ENCODE peak calls at places on chromosomes 7 and 10, in five cellular contexts. One of them, this sample, is unnamed.

GRCh38 chr7:28433604-28434254 is 21.4 kb downstream of the CREB5 start:
- DNase-seq in PC-3: peak
- DNase-seq in astrocyte: peak
- DNase-seq in Karpas-422: no peak
- DNase-seq in A549: no peak
- DNase-seq in this sample: no peak

GRCh38 chr7:88105231-88105630 is 114.6 kb downstream of the SRI start:
- DNase-seq in PC-3: no peak
- DNase-seq in Karpas-422: no peak
- DNase-seq in A549: no peak
- DNase-seq in astrocyte: no peak
- DNase-seq in this sample: no peak

GRCh38 chr7:142796501-142797341 is 26.0 kb downstream of the PRSS2 start:
- DNase-seq in Karpas-422: no peak
- DNase-seq in astrocyte: no peak
- DNase-seq in PC-3: peak
- DNase-seq in A549: no peak
- DNase-seq in this sample: no peak

GRCh38 chr10:100482181-100482833 is 19.5 kb downstream of the WNT8B start:
- DNase-seq in PC-3: peak
- DNase-seq in A549: peak
- DNase-seq in astrocyte: peak
- DNase-seq in Karpas-422: peak
- DNase-seq in this sample: peak

GRCh38 chr7:29340691-29341090 is 146.1 kb downstream of the CHN2 start:
- DNase-seq in Karpas-422: no peak
- DNase-seq in PC-3: no peak
- DNase-seq in A549: no peak
- DNase-seq in astrocyte: no peak
- DNase-seq in this sample: no peak

GRCh38 chr7:44581426-44581906 is 565 bp downstream of the TMED4 start:
- DNase-seq in PC-3: no peak
- DNase-seq in astrocyte: no peak
- DNase-seq in Karpas-422: peak
- DNase-seq in A549: no peak
- DNase-seq in this sample: peak

GRCh38 chr10:8962249-8962648 is 907.8 kb downstream of the GATA3 start:
- DNase-seq in astrocyte: no peak
- DNase-seq in A549: no peak
- DNase-seq in Karpas-422: no peak
- DNase-seq in PC-3: no peak
- DNase-seq in this sample: peak

GRCh38 chr10:52526251-52526823 is 212.3 kb downstream of the DKK1 start:
- DNase-seq in A549: no peak
- DNase-seq in PC-3: peak
- DNase-seq in astrocyte: peak
- DNase-seq in Karpas-422: no peak
- DNase-seq in this sample: peak

GRCh38 chr7:2815523-2816240 is 28.4 kb downstream of the GNA12 start:
- DNase-seq in Karpas-422: no peak
- DNase-seq in astrocyte: no peak
- DNase-seq in PC-3: no peak
- DNase-seq in A549: no peak
- DNase-seq in this sample: no peak

GRCh38 chr7:31782411-31782991 is 95.5 kb downstream of the PPP1R17 start:
- DNase-seq in astrocyte: peak
- DNase-seq in Karpas-422: peak
- DNase-seq in PC-3: peak
- DNase-seq in A549: peak
- DNase-seq in this sample: peak

GRCh38 chr7:22117222-22117621 is 171.5 kb upstream of the CDCA7L start:
- DNase-seq in astrocyte: no peak
- DNase-seq in PC-3: no peak
- DNase-seq in Karpas-422: no peak
- DNase-seq in A549: no peak
- DNase-seq in this sample: no peak

GRCh38 chr10:68900427-68901105 is 549 bp upstream of the DDX50 start:
- DNase-seq in A549: peak
- DNase-seq in Karpas-422: no peak
- DNase-seq in PC-3: no peak
- DNase-seq in astrocyte: peak
- DNase-seq in this sample: no peak

GRCh38 chr7:5598261-5598761 is 174.7 kb upstream of the TNRC18 start:
- DNase-seq in Karpas-422: no peak
- DNase-seq in astrocyte: peak
- DNase-seq in PC-3: no peak
- DNase-seq in A549: no peak
- DNase-seq in this sample: no peak

GRCh38 chr7:22189741-22190140 is 167.2 kb downstream of the RAPGEF5 start:
- DNase-seq in A549: no peak
- DNase-seq in astrocyte: no peak
- DNase-seq in Karpas-422: no peak
- DNase-seq in PC-3: no peak
- DNase-seq in this sample: no peak

GRCh38 chr10:17831326-17831725 is 22.2 kb downstream of the MRC1 start:
- DNase-seq in Karpas-422: peak
- DNase-seq in A549: no peak
- DNase-seq in astrocyte: no peak
- DNase-seq in PC-3: no peak
- DNase-seq in this sample: no peak

GRCh38 chr7:113715981-113716870 is 202.6 kb downstream of the PPP1R3A start:
- DNase-seq in A549: no peak
- DNase-seq in Karpas-422: no peak
- DNase-seq in PC-3: no peak
- DNase-seq in astrocyte: no peak
- DNase-seq in this sample: no peak

GRCh38 chr7:27147211-27148030 is at the start of gene HOXA6:
- DNase-seq in astrocyte: no peak
- DNase-seq in PC-3: peak
- DNase-seq in Karpas-422: no peak
- DNase-seq in A549: no peak
- DNase-seq in this sample: peak

GRCh38 chr7:29113384-29114102 is 32.8 kb downstream of the CPVL start:
- DNase-seq in A549: peak
- DNase-seq in PC-3: peak
- DNase-seq in astrocyte: peak
- DNase-seq in Karpas-422: peak
- DNase-seq in this sample: peak

GRCh38 chr7:152872061-152872744 is 112.7 kb downstream of the ACTR3B start:
- DNase-seq in astrocyte: no peak
- DNase-seq in Karpas-422: no peak
- DNase-seq in A549: no peak
- DNase-seq in PC-3: no peak
- DNase-seq in this sample: no peak

GRCh38 chr7:149869867-149870266 is 3.9 kb upstream of the ATP6V0E2 start:
- DNase-seq in PC-3: no peak
- DNase-seq in A549: no peak
- DNase-seq in Karpas-422: no peak
- DNase-seq in astrocyte: no peak
- DNase-seq in this sample: no peak

DNA sequence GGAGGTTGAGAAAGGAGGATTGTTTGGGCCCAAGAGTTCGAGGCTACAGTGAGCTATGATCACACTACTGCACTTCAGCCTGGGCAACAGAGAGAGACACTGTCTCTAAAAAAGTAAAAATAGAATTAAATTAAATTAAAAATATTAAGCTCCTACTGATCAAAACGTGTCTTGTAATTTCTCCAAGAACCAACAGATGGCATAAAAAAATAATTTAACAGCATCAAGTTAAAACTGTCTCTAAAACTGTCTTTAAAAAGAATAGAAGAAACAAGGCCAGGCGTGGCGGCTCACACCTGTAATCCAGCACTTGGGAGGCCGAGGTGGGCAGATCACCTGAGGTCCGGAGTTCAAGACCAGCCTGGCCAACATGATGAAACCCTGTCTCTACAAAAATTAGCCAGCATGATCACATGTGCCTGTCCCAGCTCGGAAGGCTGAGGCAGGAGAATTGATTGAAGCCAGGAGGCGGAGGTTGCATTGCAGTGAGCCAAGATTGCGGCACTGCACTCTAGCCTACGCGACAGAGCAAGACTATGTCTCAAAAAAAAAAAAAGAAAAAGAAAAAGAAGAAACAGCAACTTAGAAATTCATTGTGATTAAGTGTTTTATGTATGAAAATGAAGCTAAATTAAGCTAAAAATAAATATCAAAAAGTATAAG is 24.5 kb downstream of the MTPAP start:
- DNase-seq in PC-3: no peak
- DNase-seq in astrocyte: no peak
- DNase-seq in A549: no peak
- DNase-seq in Karpas-422: no peak
- DNase-seq in this sample: no peak
- H3K4me2 ChIP-seq in PC-3: no peak
- H3K4me2 ChIP-seq in astrocyte: no peak
- H3K4me2 ChIP-seq in A549: no peak
- H3K4me2 ChIP-seq in Karpas-422: no peak
- H3K4me2 ChIP-seq in this sample: no peak

GRCh38 chr7:117020605-117021002 is 67.3 kb downstream of the ST7 start:
- DNase-seq in A549: no peak
- DNase-seq in Karpas-422: no peak
- DNase-seq in astrocyte: no peak
- DNase-seq in PC-3: no peak
- DNase-seq in this sample: peak
- H3K4me2 ChIP-seq in A549: peak
- H3K4me2 ChIP-seq in Karpas-422: no peak
- H3K4me2 ChIP-seq in astrocyte: peak
- H3K4me2 ChIP-seq in PC-3: peak
- H3K4me2 ChIP-seq in this sample: peak

GRCh38 chr7:135499818-135500217 is 10.1 kb downstream of the CNOT4 start:
- DNase-seq in Karpas-422: peak
- DNase-seq in A549: no peak
- DNase-seq in astrocyte: no peak
- DNase-seq in PC-3: no peak
- DNase-seq in this sample: no peak
- H3K4me2 ChIP-seq in Karpas-422: peak
- H3K4me2 ChIP-seq in A549: no peak
- H3K4me2 ChIP-seq in astrocyte: no peak
- H3K4me2 ChIP-seq in PC-3: no peak
- H3K4me2 ChIP-seq in this sample: no peak

GRCh38 chr10:57806675-57807074 is 461.0 kb downstream of the IPMK start:
- DNase-seq in PC-3: no peak
- DNase-seq in Karpas-422: no peak
- DNase-seq in astrocyte: no peak
- DNase-seq in A549: no peak
- DNase-seq in this sample: no peak

GRCh38 chr10:57815926-57816325 is 451.8 kb downstream of the IPMK start:
- DNase-seq in A549: no peak
- DNase-seq in Karpas-422: no peak
- DNase-seq in astrocyte: no peak
- DNase-seq in PC-3: peak
- DNase-seq in this sample: peak

GRCh38 chr10:57807906-57808305 is 459.8 kb downstream of the IPMK start:
- DNase-seq in astrocyte: no peak
- DNase-seq in Karpas-422: no peak
- DNase-seq in PC-3: no peak
- DNase-seq in A549: no peak
- DNase-seq in this sample: no peak

GRCh38 chr10:57809961-57810360 is 457.7 kb downstream of the IPMK start:
- DNase-seq in Karpas-422: no peak
- DNase-seq in astrocyte: no peak
- DNase-seq in PC-3: no peak
- DNase-seq in A549: no peak
- DNase-seq in this sample: no peak
- H3K4me2 ChIP-seq in Karpas-422: no peak
- H3K4me2 ChIP-seq in astrocyte: no peak
- H3K4me2 ChIP-seq in PC-3: no peak
- H3K4me2 ChIP-seq in A549: no peak
- H3K4me2 ChIP-seq in this sample: no peak

DNA sequence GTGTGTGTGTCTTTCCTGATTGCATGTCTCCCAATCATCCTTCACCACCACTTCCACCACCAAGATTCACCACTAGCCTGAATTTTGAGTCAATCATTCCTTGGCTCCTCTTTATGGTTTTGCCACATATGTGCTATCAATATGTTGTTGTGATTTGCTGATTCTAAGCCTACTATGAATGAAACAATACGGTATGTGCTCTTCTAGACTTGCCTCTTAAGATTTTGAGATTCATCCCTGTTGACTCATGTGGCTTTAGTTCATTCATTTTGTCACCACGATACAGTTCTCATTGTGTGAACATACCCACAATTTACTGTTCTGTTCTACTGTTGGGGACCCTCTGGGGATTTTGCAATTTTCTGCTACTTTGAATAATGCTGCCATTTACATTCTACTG is 30.2 kb downstream of the SGMS1 start:
- DNase-seq in astrocyte: peak
- DNase-seq in PC-3: no peak
- DNase-seq in A549: no peak
- DNase-seq in Karpas-422: no peak
- DNase-seq in this sample: no peak
- H3K4me2 ChIP-seq in astrocyte: peak
- H3K4me2 ChIP-seq in PC-3: no peak
- H3K4me2 ChIP-seq in A549: peak
- H3K4me2 ChIP-seq in Karpas-422: no peak
- H3K4me2 ChIP-seq in this sample: no peak

GRCh38 chr10:132457328-132458070 is 60.5 kb downstream of the PWWP2B start:
- DNase-seq in astrocyte: no peak
- DNase-seq in Karpas-422: peak
- DNase-seq in PC-3: peak
- DNase-seq in A549: peak
- DNase-seq in this sample: no peak
- H3K4me2 ChIP-seq in astrocyte: no peak
- H3K4me2 ChIP-seq in Karpas-422: no peak
- H3K4me2 ChIP-seq in PC-3: peak
- H3K4me2 ChIP-seq in A549: peak
- H3K4me2 ChIP-seq in this sample: no peak

GRCh38 chr7:116367171-116367813 is 132.2 kb upstream of the CAV2 start:
- DNase-seq in A549: no peak
- DNase-seq in astrocyte: no peak
- DNase-seq in PC-3: peak
- DNase-seq in Karpas-422: no peak
- DNase-seq in this sample: no peak
- H3K4me2 ChIP-seq in A549: no peak
- H3K4me2 ChIP-seq in astrocyte: no peak
- H3K4me2 ChIP-seq in PC-3: peak
- H3K4me2 ChIP-seq in Karpas-422: no peak
- H3K4me2 ChIP-seq in this sample: no peak

GRCh38 chr10:126975221-126975620 is 70.0 kb downstream of the DOCK1 start:
- DNase-seq in PC-3: no peak
- DNase-seq in astrocyte: no peak
- DNase-seq in Karpas-422: no peak
- DNase-seq in A549: no peak
- DNase-seq in this sample: no peak

GRCh38 chr10:126972622-126973414 is 67.6 kb downstream of the DOCK1 start:
- DNase-seq in PC-3: no peak
- DNase-seq in Karpas-422: no peak
- DNase-seq in A549: peak
- DNase-seq in astrocyte: peak
- DNase-seq in this sample: peak

GRCh38 chr10:126979311-126979710 is 74.1 kb downstream of the DOCK1 start:
- DNase-seq in PC-3: peak
- DNase-seq in A549: no peak
- DNase-seq in astrocyte: no peak
- DNase-seq in Karpas-422: no peak
- DNase-seq in this sample: peak

GRCh38 chr10:126977216-126977615 is 72.0 kb downstream of the DOCK1 start:
- DNase-seq in astrocyte: no peak
- DNase-seq in A549: no peak
- DNase-seq in Karpas-422: no peak
- DNase-seq in PC-3: no peak
- DNase-seq in this sample: no peak
- H3K4me2 ChIP-seq in astrocyte: no peak
- H3K4me2 ChIP-seq in A549: no peak
- H3K4me2 ChIP-seq in Karpas-422: no peak
- H3K4me2 ChIP-seq in PC-3: no peak
- H3K4me2 ChIP-seq in this sample: no peak

GRCh38 chr7:14521183-14521582 is 381.4 kb downstream of the DGKB start:
- DNase-seq in Karpas-422: no peak
- DNase-seq in A549: no peak
- DNase-seq in PC-3: no peak
- DNase-seq in astrocyte: no peak
- DNase-seq in this sample: no peak
- H3K4me2 ChIP-seq in Karpas-422: no peak
- H3K4me2 ChIP-seq in A549: peak
- H3K4me2 ChIP-seq in PC-3: no peak
- H3K4me2 ChIP-seq in astrocyte: no peak
- H3K4me2 ChIP-seq in this sample: no peak

This sample was measured in mammary epithelial cell.